ENCODE peak calls at places on chromosomes 7 and 10, in six cellular contexts. V is neuronal stem cell; G is lung; S is H1; F is SJSA1; L is CD8-positive, alpha-beta memory T cell. U is an unnamed sample. For H3K27me3, the result is how much of the 10 kb centered on the place peaks cover.

GRCh38 chr7:77537136-77537594 is at the start of gene PTPN12:
- DNase-seq in V (no peak), G (no peak), S (peak), F (no peak), L (no peak), U (peak)

GRCh38 chr7:129227646-129228578 is 3.1 kb downstream of the AHCYL2 start:
- DNase-seq in V (no peak), G (no peak), S (no peak), F (peak), L (no peak), U (no peak)

GRCh38 chr10:69043931-69044531 is 43.9 kb upstream of the SRGN start:
- DNase-seq in V (no peak), G (no peak), S (no peak), F (no peak), L (peak), U (no peak)

GRCh38 chr10:83991986-83992753 is 147.1 kb upstream of the GHITM start:
- DNase-seq in V (peak), G (no peak), S (peak), F (no peak), L (no peak), U (no peak)

GRCh38 chr10:130452096-130452495 is 315.9 kb downstream of the GLRX3 start:
- DNase-seq in V (no peak), G (no peak), S (no peak), F (no peak), L (no peak), U (peak)

GRCh38 chr7:112129655-112130323 is 76.4 kb downstream of the DOCK4 start:
- DNase-seq in V (no peak), G (peak), S (no peak), F (no peak), L (no peak), U (no peak)

GRCh38 chr7:101402081-101402779 is 39.6 kb downstream of the COL26A1 start:
- DNase-seq in V (peak), G (no peak), S (peak), F (peak), L (no peak), U (no peak)

GRCh38 chr7:34759477-34760125 is 101.6 kb downstream of the NPSR1 start:
- DNase-seq in V (peak), G (no peak), S (no peak), F (no peak), L (no peak), U (no peak)

GRCh38 chr7:69617364-69617763 is 19.1 kb downstream of the AUTS2 start:
- DNase-seq in V (no peak), G (no peak), S (no peak), F (no peak), L (no peak), U (no peak)
- H3K27me3 ChIP-seq in V (under half), G (under half), S (half or more), F (under half), L (under half), U (under half)

DNA sequence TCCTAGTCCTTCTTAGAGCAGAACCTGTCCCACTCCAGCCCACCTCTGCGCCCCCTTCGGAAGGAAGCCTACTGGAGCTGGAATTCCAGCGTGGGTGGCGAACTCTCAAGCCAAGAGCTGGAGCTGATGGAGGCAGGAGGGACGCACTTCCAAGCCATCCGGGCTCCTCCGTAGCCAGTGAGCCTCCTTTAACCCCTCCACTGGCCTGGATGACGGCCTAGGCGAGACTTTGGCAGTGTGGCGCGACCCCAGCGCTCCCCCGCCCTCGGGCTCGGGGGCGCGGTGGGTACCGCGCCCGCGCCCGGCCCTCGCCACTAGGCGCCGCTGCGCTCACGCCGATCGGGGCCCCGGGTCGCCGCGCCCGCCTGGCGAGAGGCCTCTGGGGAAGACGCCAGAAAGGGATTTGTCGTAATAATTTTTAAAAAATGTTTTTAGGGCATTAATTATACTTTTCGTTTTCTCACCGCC is 5.1 kb upstream of the EMX2 start:
- DNase-seq in V (peak), G (no peak), S (no peak), F (no peak), L (no peak), U (no peak)
- H3K4me3 ChIP-seq in V (no peak), G (no peak), S (peak), F (no peak), L (no peak), U (peak)

GRCh38 chr7:29801929-29802328 is 4.4 kb upstream of the WIPF3 start:
- DNase-seq in V (no peak), G (no peak), S (no peak), F (no peak), L (no peak), U (no peak)

GRCh38 chr7:29806131-29806792 is at the start of gene WIPF3:
- DNase-seq in V (peak), G (no peak), S (peak), F (no peak), L (no peak), U (peak)

GRCh38 chr7:29807179-29807841 is 1.0 kb downstream of the WIPF3 start:
- DNase-seq in V (peak), G (no peak), S (peak), F (no peak), L (no peak), U (peak)

GRCh38 chr7:29806793-29807178 is 478 bp downstream of the WIPF3 start:
- DNase-seq in V (no peak), G (no peak), S (peak), F (no peak), L (no peak), U (peak)

GRCh38 chr7:29805031-29805430 is 1.3 kb upstream of the WIPF3 start:
- DNase-seq in V (no peak), G (no peak), S (no peak), F (no peak), L (no peak), U (peak)
- H3K27me3 ChIP-seq in V (under half), G (under half), S (under half), F (half or more), L (under half), U (under half)

GRCh38 chr10:95431900-95432342 is 129.2 kb downstream of the SORBS1 start:
- DNase-seq in V (no peak), G (no peak), S (no peak), F (no peak), L (no peak), U (no peak)
- H3K4me3 ChIP-seq in V (no peak), G (no peak), S (no peak), F (no peak), L (no peak), U (no peak)

GRCh38 chr10:117553171-117553814 is 10.7 kb downstream of the EMX2 start:
- DNase-seq in V (no peak), G (no peak), S (peak), F (no peak), L (no peak), U (no peak)
- H3K27me3 ChIP-seq in V (half or more), G (under half), S (half or more), F (under half), L (under half), U (under half)

DNA sequence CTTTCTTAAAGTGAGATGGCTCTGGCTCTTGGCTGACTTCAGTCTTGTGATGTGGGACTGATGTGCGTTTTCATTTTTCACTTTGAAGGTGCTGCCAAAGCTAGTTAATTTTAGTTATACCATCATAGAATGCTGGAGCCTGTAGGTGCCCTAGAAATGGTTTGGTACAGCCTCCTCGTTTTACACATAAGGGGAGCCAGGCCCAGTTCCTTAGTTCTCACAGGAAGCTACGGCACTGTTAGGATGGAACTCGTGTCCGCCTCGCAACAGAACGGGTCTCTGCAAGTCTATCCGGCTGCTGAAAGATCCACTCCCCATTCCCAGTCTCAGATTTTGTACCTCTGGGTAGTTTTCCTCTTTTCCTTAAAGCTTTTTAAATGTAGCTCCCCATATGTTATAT is 173.2 kb upstream of the PRPS1L1 start:
- DNase-seq in V (no peak), G (no peak), S (no peak), F (no peak), L (no peak), U (no peak)
- H3K4me3 ChIP-seq in V (no peak), G (no peak), S (no peak), F (no peak), L (no peak), U (no peak)

GRCh38 chr7:1649751-1650326 is 20.2 kb upstream of the ELFN1 start:
- DNase-seq in V (no peak), G (no peak), S (no peak), F (no peak), L (no peak), U (no peak)

GRCh38 chr7:1650363-1651030 is 19.6 kb upstream of the ELFN1 start:
- DNase-seq in V (no peak), G (no peak), S (peak), F (no peak), L (no peak), U (no peak)

GRCh38 chr7:1653500-1653899 is 16.6 kb upstream of the ELFN1 start:
- DNase-seq in V (no peak), G (no peak), S (no peak), F (no peak), L (no peak), U (no peak)

GRCh38 chr7:1651897-1652296 is 18.2 kb upstream of the ELFN1 start:
- DNase-seq in V (no peak), G (no peak), S (no peak), F (no peak), L (no peak), U (no peak)

DNA sequence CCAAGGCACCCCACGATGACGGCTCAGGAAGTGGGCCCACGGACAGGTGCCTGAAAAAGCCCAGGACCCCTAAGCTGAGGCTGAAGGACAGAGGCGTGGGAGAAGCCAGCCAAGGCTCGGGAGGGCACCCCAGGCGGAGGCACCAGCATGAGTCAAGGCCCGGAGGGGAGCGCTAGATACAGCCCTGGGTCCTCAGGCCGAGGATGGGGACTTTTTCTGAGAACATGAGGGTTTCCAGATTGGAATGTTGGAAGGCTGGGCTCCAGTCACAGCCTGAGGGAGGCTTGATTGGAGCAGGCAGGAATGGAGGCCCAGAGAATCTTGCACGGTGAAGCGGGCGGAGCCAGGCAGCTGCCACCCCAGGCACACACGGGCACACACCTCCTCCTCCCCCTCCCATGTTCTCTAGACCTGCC is 19.0 kb upstream of the ELFN1 start:
- DNase-seq in V (no peak), G (no peak), S (peak), F (no peak), L (no peak), U (no peak)
- H3K27me3 ChIP-seq in V (under half), G (under half), S (under half), F (under half), L (under half), U (under half)

GRCh38 chr10:97163141-97163540 is 22.6 kb downstream of the SLIT1 start:
- DNase-seq in V (no peak), G (no peak), S (no peak), F (no peak), L (no peak), U (no peak)

GRCh38 chr10:97169063-97169462 is 16.7 kb downstream of the SLIT1 start:
- DNase-seq in V (no peak), G (no peak), S (no peak), F (no peak), L (no peak), U (no peak)

GRCh38 chr10:97168645-97169044 is 17.1 kb downstream of the SLIT1 start:
- DNase-seq in V (no peak), G (no peak), S (no peak), F (no peak), L (no peak), U (no peak)

GRCh38 chr10:97163646-97164535 is 21.9 kb downstream of the SLIT1 start:
- DNase-seq in V (no peak), G (no peak), S (no peak), F (no peak), L (no peak), U (no peak)

DNA sequence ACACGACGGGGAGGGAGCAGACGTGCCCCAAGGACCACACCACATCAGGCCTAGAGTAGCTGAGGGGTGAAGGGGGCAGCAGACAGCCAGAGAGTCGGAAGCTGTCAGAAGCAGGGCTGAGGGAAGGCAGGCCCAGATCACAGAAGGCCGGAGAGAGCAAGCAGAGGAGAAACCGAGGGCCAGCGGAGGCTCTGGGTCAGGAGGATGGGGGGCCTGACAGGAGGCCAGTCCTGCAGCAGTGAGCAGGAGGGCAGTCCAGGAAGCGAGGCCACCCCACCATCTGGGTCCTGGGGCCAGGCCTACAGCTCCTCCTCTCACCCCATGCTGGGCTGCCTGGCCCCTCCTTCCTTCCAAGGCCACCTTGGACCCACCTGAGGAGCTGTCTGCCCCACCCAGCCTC is 20.3 kb downstream of the SLIT1 start:
- DNase-seq in V (no peak), G (no peak), S (no peak), F (no peak), L (no peak), U (no peak)
- H3K4me3 ChIP-seq in V (no peak), G (no peak), S (no peak), F (no peak), L (no peak), U (no peak)

GRCh38 chr7:121107923-121108498 is 119.5 kb downstream of the CPED1 start:
- DNase-seq in V (peak), G (no peak), S (no peak), F (no peak), L (no peak), U (no peak)
- H3K27me3 ChIP-seq in V (under half), G (under half), S (under half), F (under half), L (under half), U (under half)

GRCh38 chr7:27140108-27140842 is 3.2 kb downstream of the HOXA5 start:
- DNase-seq in V (no peak), G (no peak), S (peak), F (peak), L (no peak), U (no peak)

GRCh38 chr7:27141591-27142561 is 1.6 kb downstream of the HOXA5 start:
- DNase-seq in V (no peak), G (no peak), S (peak), F (peak), L (no peak), U (no peak)

GRCh38 chr7:27142562-27143021 is 889 bp downstream of the HOXA5 start:
- DNase-seq in V (no peak), G (no peak), S (no peak), F (no peak), L (no peak), U (no peak)

GRCh38 chr7:27139335-27140107 is 4.0 kb downstream of the HOXA5 start:
- DNase-seq in V (no peak), G (no peak), S (peak), F (peak), L (no peak), U (no peak)

GRCh38 chr7:27141138-27141537 is 2.3 kb downstream of the HOXA5 start:
- DNase-seq in V (no peak), G (no peak), S (no peak), F (no peak), L (no peak), U (no peak)
- H3K4me3 ChIP-seq in V (no peak), G (peak), S (no peak), F (no peak), L (no peak), U (peak)